ENCODE peak calls at places on chromosomes 1 and 21, in nine cellular contexts. D, V, J, T, X, W, Y, N and I are unnamed samples.

GRCh38 chr1:66642992-66643391 is 109.0 kb downstream of the SGIP1 start:
- DNase-seq in T (no peak), Y (no peak), V (no peak), D (no peak), W (no peak), N (no peak), X (no peak), J (no peak), I (no peak)

GRCh38 chr1:214380418-214380817 is 99.5 kb downstream of the SMYD2 start:
- DNase-seq in W (no peak), J (no peak), Y (peak; percentile 74), V (no peak), T (no peak), N (no peak), X (no peak), D (no peak), I (no peak)

GRCh38 chr1:1324524-1325287 is at the start of the genes CPTP and INTS11:
- DNase-seq in N (peak; percentile 85), D (peak; percentile 96), W (peak; percentile 54), T (peak; percentile 95), J (peak; percentile 88), V (peak; percentile 92), X (peak; percentile 98), Y (peak; percentile 95), I (peak; percentile 99)

GRCh38 chr1:226676381-226676780 is 62.7 kb downstream of the ITPKB start:
- DNase-seq in J (no peak), D (no peak), T (no peak), V (no peak), X (no peak), W (no peak), N (no peak), Y (no peak), I (no peak)

GRCh38 chr1:244970236-244970652 is 105.9 kb upstream of the HNRNPU start:
- DNase-seq in D (peak; percentile 85), Y (peak; percentile 91), X (peak; percentile 94), W (no peak), T (peak; percentile 79), J (no peak), V (peak; percentile 40), N (peak; percentile 85), I (peak; percentile 88)

GRCh38 chr1:181159451-181160151 is 71.1 kb downstream of the IER5 start:
- DNase-seq in N (peak; percentile 55), D (no peak), W (peak; percentile 59), T (peak; percentile 81), V (no peak), X (no peak), Y (no peak), J (no peak), I (no peak)

GRCh38 chr1:160767417-160768294 is 28.3 kb upstream of the LY9 start:
- DNase-seq in X (no peak), Y (no peak), W (no peak), J (no peak), D (no peak), T (no peak), N (no peak), V (no peak), I (no peak)

GRCh38 chr1:239633432-239633831 is 247.1 kb downstream of the CHRM3 start:
- DNase-seq in V (no peak), T (no peak), W (no peak), N (no peak), Y (peak; percentile 45), X (no peak), J (no peak), D (no peak), I (no peak)

GRCh38 chr1:111417755-111418154 is 9.8 kb downstream of the OVGP1 start:
- DNase-seq in W (no peak), D (no peak), N (no peak), Y (no peak), J (no peak), T (no peak), V (no peak), X (no peak), I (no peak)

GRCh38 chr21:40386301-40386911 is 460.6 kb downstream of the DSCAM start:
- DNase-seq in Y (peak; percentile 74), T (peak; percentile 0), N (peak; percentile 9), D (peak; percentile 77), W (no peak), J (peak; percentile 12), X (peak; percentile 76), V (no peak), I (peak; percentile 36)

GRCh38 chr1:205569411-205570172 is 62.2 kb downstream of the ELK4 start:
- DNase-seq in Y (no peak), W (no peak), N (no peak), T (no peak), D (no peak), V (no peak), J (no peak), X (peak; percentile 49), I (no peak)

GRCh38 chr1:156376146-156376545 is 7.1 kb downstream of the RHBG start:
- DNase-seq in V (no peak), N (no peak), T (no peak), D (no peak), X (no peak), J (no peak), W (no peak), Y (no peak), I (no peak)

GRCh38 chr1:226187019-226187322 is 430 bp upstream of the ACBD3 start:
- DNase-seq in Y (no peak), V (no peak), D (no peak), W (no peak), X (no peak), T (no peak), J (no peak), N (no peak), I (no peak)